ENCODE peak calls at places on chromosomes 7 and 10, in six cellular contexts. U, V, B, O, E and G are unnamed samples.

GRCh38 chr7:30985756-30986155 is 22.0 kb downstream of the GHRHR start:
- DNase-seq in B (no peak), E (no peak), U (no peak), V (no peak), O (no peak), G (no peak)

GRCh38 chr7:28469562-28469961 is 57.2 kb downstream of the CREB5 start:
- DNase-seq in V (no peak), B (no peak), U (no peak), O (no peak), E (no peak), G (no peak)

GRCh38 chr7:94904982-94905381 is 2.4 kb upstream of the PPP1R9A start:
- DNase-seq in E (no peak), V (no peak), O (no peak), U (no peak), B (no peak), G (no peak)

GRCh38 chr7:6401536-6401935 is 46.2 kb downstream of the DAGLB start:
- DNase-seq in U (no peak), E (no peak), O (no peak), B (no peak), V (no peak), G (no peak)

GRCh38 chr10:68047088-68047487 is 28.0 kb downstream of the HERC4 start:
- DNase-seq in B (no peak), O (no peak), V (no peak), E (no peak), U (no peak), G (no peak)

GRCh38 chr10:34854147-34854601 is 39.1 kb upstream of the PARD3 start:
- DNase-seq in U (no peak), O (peak), E (no peak), B (no peak), V (no peak), G (no peak)

GRCh38 chr10:15461353-15462108 is 90.4 kb upstream of the FAM171A1 start:
- DNase-seq in E (no peak), V (no peak), O (peak), B (no peak), U (no peak), G (no peak)

GRCh38 chr10:103265712-103266329 is 11.1 kb upstream of the INA start:
- DNase-seq in U (peak), O (peak), E (peak), V (no peak), B (peak), G (no peak)

GRCh38 chr7:157358041-157358752 is 21.4 kb downstream of the DNAJB6 start:
- DNase-seq in O (no peak), V (no peak), B (no peak), E (no peak), U (no peak), G (no peak)

GRCh38 chr7:64951250-64951848 is 39.5 kb downstream of the ZNF117 start:
- DNase-seq in B (no peak), U (peak), V (no peak), E (no peak), O (peak), G (no peak)

GRCh38 chr7:55185941-55186609 is 167.3 kb downstream of the EGFR start:
- DNase-seq in V (no peak), U (no peak), B (peak), O (peak), E (no peak), G (no peak)

GRCh38 chr7:131052285-131052942 is 275.3 kb upstream of the MKLN1 start:
- DNase-seq in E (no peak), V (no peak), O (no peak), U (no peak), B (no peak), G (no peak)

GRCh38 chr10:27258838-27259532 is 18.4 kb upstream of the ACBD5 start:
- DNase-seq in B (no peak), E (no peak), O (no peak), U (no peak), V (no peak), G (no peak)

GRCh38 chr7:12727455-12728191 is 40.2 kb downstream of the ARL4A start:
- DNase-seq in V (no peak), U (no peak), E (no peak), B (no peak), O (peak), G (no peak)

GRCh38 chr10:11687357-11687771 is 54.8 kb upstream of the ECHDC3 start:
- DNase-seq in B (peak), U (no peak), E (no peak), V (no peak), O (peak), G (no peak)

GRCh38 chr7:952548-953441 is 1.7 kb downstream of the ADAP1 start:
- DNase-seq in V (peak), B (no peak), E (no peak), O (no peak), U (no peak), G (no peak)

GRCh38 chr7:101754432-101755159 is 62.8 kb upstream of the CUX1 start:
- DNase-seq in O (peak), U (no peak), V (no peak), E (no peak), B (no peak), G (no peak)

GRCh38 chr7:41709621-41710020 is 6.7 kb upstream of the INHBA start:
- DNase-seq in B (no peak), V (no peak), U (no peak), E (no peak), O (peak), G (no peak)

GRCh38 chr7:103714377-103714927 is 268.4 kb upstream of the SLC26A5 start:
- DNase-seq in B (no peak), U (no peak), V (no peak), E (no peak), O (no peak), G (no peak)

GRCh38 chr7:117982071-117983055 is 109.1 kb upstream of the CTTNBP2 start:
- DNase-seq in O (no peak), U (no peak), E (no peak), B (no peak), V (no peak), G (no peak)

GRCh38 chr10:130160775-130161174 is 24.6 kb downstream of the GLRX3 start:
- DNase-seq in E (no peak), V (no peak), U (peak), B (no peak), O (no peak), G (no peak)

GRCh38 chr7:73515184-73515583 is 6.9 kb downstream of the BAZ1B start:
- DNase-seq in E (no peak), O (no peak), B (no peak), U (peak), V (no peak), G (no peak)

GRCh38 chr7:2713370-2713769 is 25.4 kb downstream of the AMZ1 start:
- DNase-seq in O (no peak), V (no peak), U (no peak), B (peak), E (no peak), G (no peak)

GRCh38 chr7:91567111-91568012 is 303.1 kb downstream of the FZD1 start:
- DNase-seq in V (no peak), E (no peak), B (no peak), O (no peak), U (no peak), G (no peak)

GRCh38 chr7:45573636-45574470 is at the start of gene ADCY1:
- DNase-seq in E (no peak), O (no peak), B (peak), V (no peak), U (no peak), G (no peak)

GRCh38 chr10:86079088-86079487 is 287.5 kb downstream of the GRID1 start:
- DNase-seq in B (peak), U (no peak), V (no peak), E (no peak), O (no peak), G (no peak)

GRCh38 chr10:593901-594457 is 95.5 kb downstream of the DIP2C start:
- DNase-seq in E (no peak), V (no peak), U (no peak), B (no peak), O (no peak), G (peak)

GRCh38 chr10:105239311-105240215 is 598.5 kb downstream of the SORCS3 start:
- DNase-seq in B (no peak), V (no peak), U (no peak), O (no peak), E (no peak), G (no peak)

GRCh38 chr7:129903935-129904334 is 48.8 kb downstream of the UBE2H start:
- DNase-seq in B (no peak), O (no peak), E (no peak), V (no peak), U (peak), G (no peak)

DNA sequence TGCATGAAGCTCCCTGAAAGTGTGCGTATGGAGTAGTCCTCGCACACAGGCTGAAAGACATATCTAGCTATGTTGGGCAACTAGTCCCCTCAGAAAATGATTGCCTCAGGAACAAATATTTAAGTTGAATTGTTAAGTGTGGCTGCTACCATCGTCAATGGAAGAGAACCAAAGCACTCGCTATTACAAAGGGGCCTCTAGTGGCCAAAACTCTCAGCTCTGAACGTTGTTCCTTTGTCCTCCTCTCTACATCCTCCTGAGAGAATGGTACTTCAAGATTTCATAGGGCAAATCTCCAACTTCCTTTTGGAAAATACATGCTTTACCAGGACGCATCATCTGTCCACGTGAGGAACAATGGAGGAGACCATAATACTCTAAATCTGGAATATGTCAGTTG is 209.9 kb downstream of the NRG3 start:
- DNase-seq in U (no peak), V (no peak), E (no peak), B (no peak), O (no peak), G (no peak)
- TF ChIP-seq CTCF in U (no peak), V (no peak), E (no peak), B (no peak), O (no peak), G (no peak)

GRCh38 chr10:124049484-124049883 is 43.9 kb downstream of the CHST15 start:
- DNase-seq in O (no peak), B (no peak), U (no peak), V (no peak), E (no peak), G (no peak)
- TF ChIP-seq CTCF in O (no peak), B (no peak), U (no peak), V (no peak), E (no peak), G (no peak)

GRCh38 chr10:77909755-77910375 is 16.7 kb downstream of the DLG5 start:
- DNase-seq in B (peak), E (no peak), O (peak), V (no peak), U (no peak), G (no peak)

GRCh38 chr10:77912576-77912975 is 14.0 kb downstream of the DLG5 start:
- DNase-seq in B (no peak), U (no peak), V (no peak), E (no peak), O (no peak), G (no peak)

GRCh38 chr10:77913090-77913489 is 13.5 kb downstream of the DLG5 start:
- DNase-seq in O (no peak), E (no peak), B (no peak), U (no peak), V (no peak), G (no peak)

GRCh38 chr10:77910524-77911145 is 15.9 kb downstream of the DLG5 start:
- DNase-seq in U (no peak), V (no peak), O (no peak), E (no peak), B (no peak), G (no peak)

GRCh38 chr10:77911535-77912123 is 14.9 kb downstream of the DLG5 start:
- DNase-seq in O (peak), E (no peak), V (no peak), B (no peak), U (no peak), G (no peak)
- TF ChIP-seq CTCF in O (no peak), E (no peak), V (no peak), B (no peak), U (no peak), G (no peak)

DNA sequence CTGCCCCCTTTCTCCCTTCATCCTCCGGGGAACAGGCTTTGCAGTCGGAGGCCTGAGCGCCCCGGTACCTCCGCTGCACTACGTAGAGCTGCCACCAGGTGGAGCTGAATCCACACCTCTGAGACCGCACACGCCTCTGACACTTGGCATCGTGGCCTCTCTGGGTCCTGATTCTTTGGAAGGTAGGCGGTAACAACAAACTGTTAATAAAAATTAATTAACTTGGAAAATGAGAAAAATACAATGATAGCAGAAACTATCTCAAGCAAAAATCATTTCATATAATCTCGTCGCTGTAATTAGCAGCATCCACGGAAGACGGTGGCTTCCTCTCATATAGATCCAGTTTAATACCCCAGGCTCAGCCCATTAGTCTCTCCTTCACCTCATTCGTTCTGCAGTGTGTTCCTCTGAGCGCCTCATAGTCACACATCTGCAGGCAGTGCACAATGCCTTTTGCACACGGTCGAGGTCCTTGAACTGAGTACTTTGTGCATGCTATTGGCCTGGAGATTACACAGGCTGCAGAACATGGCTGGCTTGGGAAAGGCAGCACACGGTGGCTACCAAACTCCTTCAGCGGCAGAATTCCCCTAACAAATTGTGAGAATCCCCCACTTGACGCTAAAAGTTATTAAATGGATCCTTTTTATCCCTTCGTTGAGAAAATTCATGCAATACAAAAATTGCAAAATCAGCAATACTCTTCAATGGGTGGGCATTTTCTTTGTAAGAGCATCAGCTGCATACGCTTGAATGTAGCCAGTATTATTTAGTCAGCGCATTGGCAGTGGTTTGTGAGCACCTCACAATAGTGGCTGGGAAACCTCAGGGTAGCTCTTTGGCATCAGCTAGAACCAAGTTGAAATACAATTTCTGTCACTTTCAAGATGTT is 18.7 kb downstream of the OR9A2 start:
- DNase-seq in U (peak), E (peak), V (peak), O (peak), B (peak), G (peak)
- TF ChIP-seq CTCF in U (peak), E (peak), V (peak), O (peak), B (peak), G (peak)

DNA sequence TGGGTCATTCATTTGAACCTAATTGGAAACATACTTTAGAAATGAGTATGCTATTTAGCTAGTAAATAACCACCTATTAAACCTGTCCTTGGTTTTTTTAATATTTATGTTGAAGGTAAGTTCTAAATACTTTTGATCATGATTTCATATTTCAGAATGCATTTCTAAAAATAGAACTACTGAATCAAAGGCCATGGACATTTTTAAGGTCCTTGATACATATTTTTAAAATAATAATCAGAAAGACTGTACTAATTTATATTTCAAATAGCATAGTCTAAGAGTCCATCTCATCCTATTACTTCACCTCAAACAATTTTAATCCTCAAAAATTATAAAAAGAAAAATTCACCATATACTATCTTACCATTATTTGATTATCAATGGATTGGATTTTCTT is 102.1 kb upstream of the AKR1E2 start:
- DNase-seq in U (no peak), V (no peak), E (no peak), O (no peak), B (no peak), G (no peak)
- TF ChIP-seq CTCF in U (no peak), V (no peak), E (no peak), O (no peak), B (no peak), G (no peak)

GRCh38 chr10:69123306-69123746 is 652 bp upstream of the VPS26A start:
- DNase-seq in U (no peak), B (no peak), V (no peak), O (peak), E (no peak), G (no peak)
- TF ChIP-seq CTCF in U (peak), B (peak), V (no peak), O (peak), E (no peak), G (no peak)

GRCh38 chr10:19417740-19418139 is 369.1 kb downstream of the MALRD1 start:
- DNase-seq in E (no peak), V (no peak), B (no peak), O (no peak), U (no peak), G (no peak)

GRCh38 chr10:19408924-19409323 is 360.3 kb downstream of the MALRD1 start:
- DNase-seq in O (no peak), U (no peak), E (no peak), B (no peak), V (no peak), G (no peak)

GRCh38 chr10:19416164-19416563 is 367.6 kb downstream of the MALRD1 start:
- DNase-seq in O (no peak), V (no peak), U (no peak), B (no peak), E (no peak), G (no peak)

GRCh38 chr10:19411119-19411518 is 362.5 kb downstream of the MALRD1 start:
- DNase-seq in E (no peak), B (no peak), V (no peak), U (no peak), O (no peak), G (no peak)

GRCh38 chr10:19412531-19412930 is 363.9 kb downstream of the MALRD1 start:
- DNase-seq in U (no peak), E (no peak), B (no peak), V (no peak), O (peak), G (no peak)
- TF ChIP-seq CTCF in U (peak), E (no peak), B (peak), V (peak), O (peak), G (no peak)

GRCh38 chr10:56470701-56471100 is 109.6 kb upstream of the ZWINT start:
- DNase-seq in B (no peak), V (no peak), E (no peak), U (no peak), O (no peak), G (no peak)

GRCh38 chr10:56466005-56466404 is 104.9 kb upstream of the ZWINT start:
- DNase-seq in B (no peak), O (no peak), U (no peak), V (no peak), E (no peak), G (no peak)

GRCh38 chr10:56472978-56473377 is 111.9 kb upstream of the ZWINT start:
- DNase-seq in O (no peak), U (no peak), B (no peak), V (no peak), E (no peak), G (no peak)

GRCh38 chr10:56469482-56469881 is 108.4 kb upstream of the ZWINT start:
- DNase-seq in V (no peak), U (peak), E (no peak), B (no peak), O (no peak), G (no peak)
- TF ChIP-seq CTCF in V (no peak), U (peak), E (no peak), B (no peak), O (no peak), G (no peak)

GRCh38 chr10:71547290-71547689 is 150.6 kb downstream of the CDH23 start:
- DNase-seq in O (no peak), E (no peak), U (no peak), B (no peak), V (no peak), G (no peak)

GRCh38 chr10:71546220-71546619 is 149.5 kb downstream of the CDH23 start:
- DNase-seq in V (no peak), E (no peak), B (no peak), U (no peak), O (no peak), G (no peak)

GRCh38 chr10:71547841-71548493 is 151.2 kb downstream of the CDH23 start:
- DNase-seq in U (no peak), B (no peak), E (no peak), O (peak), V (peak), G (no peak)

GRCh38 chr10:71545001-71545400 is 148.3 kb downstream of the CDH23 start:
- DNase-seq in U (no peak), E (no peak), O (no peak), V (no peak), B (no peak), G (no peak)

GRCh38 chr10:71548494-71548846 is 151.8 kb downstream of the CDH23 start:
- DNase-seq in V (no peak), O (no peak), E (no peak), B (no peak), U (no peak), G (no peak)
- TF ChIP-seq CTCF in V (peak), O (peak), E (no peak), B (no peak), U (peak), G (no peak)

GRCh38 chr7:116862234-116863167 is at the start of gene CAPZA2:
- DNase-seq in B (peak), U (peak), V (peak), O (peak), E (peak), G (peak)
- TF ChIP-seq CTCF in B (peak), U (peak), V (peak), O (peak), E (peak), G (peak)